ENCODE peak calls at places on chromosomes 1 and 21, in nine cellular contexts. One of them, this sample, is unnamed.

GRCh38 chr1:206931709-206932108 is 10.0 kb upstream of the FCMR start:
- DNase-seq in GM23248: no peak
- DNase-seq in GM23338: peak; percentile 62
- DNase-seq in PC-3: no peak
- DNase-seq in hepatocyte: no peak
- DNase-seq in HCT116: no peak
- DNase-seq in MM.1S: no peak
- DNase-seq in OCI-LY7: peak; percentile 25
- DNase-seq in SK-N-SH: no peak
- DNase-seq in this sample: no peak

GRCh38 chr1:27560271-27561125 is 43.4 kb downstream of the AHDC1 start:
- DNase-seq in GM23248: no peak
- DNase-seq in GM23338: no peak
- DNase-seq in PC-3: no peak
- DNase-seq in hepatocyte: no peak
- DNase-seq in HCT116: no peak
- DNase-seq in MM.1S: no peak
- DNase-seq in OCI-LY7: no peak
- DNase-seq in SK-N-SH: peak; percentile 56
- DNase-seq in this sample: peak; percentile 41

GRCh38 chr1:186715887-186716809 is 35.9 kb upstream of the PTGS2 start:
- DNase-seq in GM23248: peak; percentile 10
- DNase-seq in GM23338: no peak
- DNase-seq in PC-3: peak; percentile 78
- DNase-seq in hepatocyte: no peak
- DNase-seq in HCT116: no peak
- DNase-seq in MM.1S: no peak
- DNase-seq in OCI-LY7: no peak
- DNase-seq in SK-N-SH: no peak
- DNase-seq in this sample: no peak

GRCh38 chr1:19643113-19643512 is 998 bp upstream of the NBL1 start:
- DNase-seq in GM23248: peak; percentile 82
- DNase-seq in GM23338: no peak
- DNase-seq in PC-3: peak; percentile 82
- DNase-seq in hepatocyte: peak; percentile 57
- DNase-seq in HCT116: peak; percentile 79
- DNase-seq in MM.1S: no peak
- DNase-seq in OCI-LY7: no peak
- DNase-seq in SK-N-SH: peak; percentile 41
- DNase-seq in this sample: no peak

GRCh38 chr1:60963167-60963909 is 119.0 kb upstream of the NFIA start:
- DNase-seq in GM23248: no peak
- DNase-seq in GM23338: no peak
- DNase-seq in PC-3: no peak
- DNase-seq in hepatocyte: no peak
- DNase-seq in HCT116: no peak
- DNase-seq in MM.1S: peak; percentile 80
- DNase-seq in OCI-LY7: no peak
- DNase-seq in SK-N-SH: no peak
- DNase-seq in this sample: no peak

GRCh38 chr1:166858726-166859419 is 17.2 kb downstream of the TADA1 start:
- DNase-seq in GM23248: no peak
- DNase-seq in GM23338: no peak
- DNase-seq in PC-3: no peak
- DNase-seq in hepatocyte: no peak
- DNase-seq in HCT116: no peak
- DNase-seq in MM.1S: no peak
- DNase-seq in OCI-LY7: no peak
- DNase-seq in SK-N-SH: no peak
- DNase-seq in this sample: peak; percentile 18

GRCh38 chr1:54248966-54249365 is 49.0 kb downstream of the MRPL37 start:
- DNase-seq in GM23248: peak; percentile 66
- DNase-seq in GM23338: no peak
- DNase-seq in PC-3: peak; percentile 9
- DNase-seq in hepatocyte: no peak
- DNase-seq in HCT116: no peak
- DNase-seq in MM.1S: no peak
- DNase-seq in OCI-LY7: no peak
- DNase-seq in SK-N-SH: no peak
- DNase-seq in this sample: no peak

GRCh38 chr1:206955476-206956312 is 9.4 kb upstream of the PIGR start:
- DNase-seq in GM23248: peak; percentile 57
- DNase-seq in GM23338: no peak
- DNase-seq in PC-3: no peak
- DNase-seq in hepatocyte: peak; percentile 68
- DNase-seq in HCT116: no peak
- DNase-seq in MM.1S: no peak
- DNase-seq in OCI-LY7: no peak
- DNase-seq in SK-N-SH: no peak
- DNase-seq in this sample: no peak

GRCh38 chr1:110630770-110631663 is 24.9 kb upstream of the KCNA2 start:
- DNase-seq in GM23248: peak; percentile 77
- DNase-seq in GM23338: peak; percentile 92
- DNase-seq in PC-3: peak; percentile 80
- DNase-seq in hepatocyte: peak; percentile 80
- DNase-seq in HCT116: peak; percentile 43
- DNase-seq in MM.1S: peak; percentile 90
- DNase-seq in OCI-LY7: peak; percentile 91
- DNase-seq in SK-N-SH: peak; percentile 78
- DNase-seq in this sample: peak; percentile 84

GRCh38 chr21:35473496-35473895 is 424.4 kb upstream of the RUNX1 start:
- DNase-seq in GM23248: no peak
- DNase-seq in GM23338: no peak
- DNase-seq in PC-3: no peak
- DNase-seq in hepatocyte: no peak
- DNase-seq in HCT116: no peak
- DNase-seq in MM.1S: no peak
- DNase-seq in OCI-LY7: no peak
- DNase-seq in SK-N-SH: no peak
- DNase-seq in this sample: no peak

GRCh38 chr1:34755961-34756360 is 1.1 kb downstream of the GJB5 start:
- DNase-seq in GM23248: no peak
- DNase-seq in GM23338: no peak
- DNase-seq in PC-3: no peak
- DNase-seq in hepatocyte: no peak
- DNase-seq in HCT116: no peak
- DNase-seq in MM.1S: no peak
- DNase-seq in OCI-LY7: no peak
- DNase-seq in SK-N-SH: no peak
- DNase-seq in this sample: no peak

DNA sequence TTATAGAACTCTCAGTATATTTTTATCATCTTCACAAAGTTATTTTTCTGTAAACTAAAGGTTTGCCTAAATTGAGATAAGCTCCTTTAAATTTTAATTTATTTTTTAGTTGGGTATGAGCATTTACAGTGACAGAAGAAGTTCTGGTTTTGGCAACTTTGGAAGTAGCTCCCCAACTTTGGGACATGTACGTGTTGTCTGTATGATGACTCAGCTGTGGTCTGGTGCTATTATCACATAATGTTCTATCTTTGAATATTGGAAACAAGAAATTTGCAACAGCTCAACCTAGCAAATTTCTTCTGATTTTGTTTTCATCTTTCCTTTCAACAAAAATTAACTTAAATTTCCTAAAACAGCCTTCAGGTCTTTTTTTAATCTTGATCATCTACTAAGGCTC is 46.6 kb upstream of the C1orf105 start:
- DNase-seq in GM23248: no peak
- DNase-seq in GM23338: no peak
- DNase-seq in PC-3: no peak
- DNase-seq in hepatocyte: no peak
- DNase-seq in HCT116: no peak
- DNase-seq in MM.1S: no peak
- DNase-seq in OCI-LY7: no peak
- DNase-seq in SK-N-SH: no peak
- DNase-seq in this sample: no peak
- TF ChIP-seq EZH2phosphoT487 in GM23248: no peak
- TF ChIP-seq EZH2phosphoT487 in GM23338: no peak
- TF ChIP-seq EZH2phosphoT487 in PC-3: no peak
- TF ChIP-seq EZH2phosphoT487 in hepatocyte: no peak
- TF ChIP-seq EZH2phosphoT487 in HCT116: no peak
- TF ChIP-seq EZH2phosphoT487 in MM.1S: no peak
- TF ChIP-seq EZH2phosphoT487 in OCI-LY7: no peak
- TF ChIP-seq EZH2phosphoT487 in SK-N-SH: no peak
- TF ChIP-seq EZH2phosphoT487 in this sample: no peak

GRCh38 chr1:83910461-83910860 is 88.5 kb downstream of the TTLL7 start:
- DNase-seq in GM23248: peak; percentile 17
- DNase-seq in GM23338: no peak
- DNase-seq in PC-3: no peak
- DNase-seq in hepatocyte: no peak
- DNase-seq in HCT116: no peak
- DNase-seq in MM.1S: no peak
- DNase-seq in OCI-LY7: no peak
- DNase-seq in SK-N-SH: no peak
- DNase-seq in this sample: no peak
- TF ChIP-seq EZH2phosphoT487 in GM23248: no peak
- TF ChIP-seq EZH2phosphoT487 in GM23338: no peak
- TF ChIP-seq EZH2phosphoT487 in PC-3: no peak
- TF ChIP-seq EZH2phosphoT487 in hepatocyte: no peak
- TF ChIP-seq EZH2phosphoT487 in HCT116: no peak
- TF ChIP-seq EZH2phosphoT487 in MM.1S: no peak
- TF ChIP-seq EZH2phosphoT487 in OCI-LY7: no peak
- TF ChIP-seq EZH2phosphoT487 in SK-N-SH: no peak
- TF ChIP-seq EZH2phosphoT487 in this sample: no peak

GRCh38 chr1:59553381-59553780 is 256.5 kb downstream of the FGGY start:
- DNase-seq in GM23248: no peak
- DNase-seq in GM23338: no peak
- DNase-seq in PC-3: no peak
- DNase-seq in hepatocyte: no peak
- DNase-seq in HCT116: no peak
- DNase-seq in MM.1S: no peak
- DNase-seq in OCI-LY7: no peak
- DNase-seq in SK-N-SH: no peak
- DNase-seq in this sample: no peak

GRCh38 chr1:59552001-59552400 is 255.1 kb downstream of the FGGY start:
- DNase-seq in GM23248: no peak
- DNase-seq in GM23338: peak; percentile 24
- DNase-seq in PC-3: no peak
- DNase-seq in hepatocyte: no peak
- DNase-seq in HCT116: no peak
- DNase-seq in MM.1S: no peak
- DNase-seq in OCI-LY7: no peak
- DNase-seq in SK-N-SH: no peak
- DNase-seq in this sample: no peak

GRCh38 chr1:59545830-59546229 is 248.9 kb downstream of the FGGY start:
- DNase-seq in GM23248: no peak
- DNase-seq in GM23338: no peak
- DNase-seq in PC-3: no peak
- DNase-seq in hepatocyte: no peak
- DNase-seq in HCT116: no peak
- DNase-seq in MM.1S: no peak
- DNase-seq in OCI-LY7: no peak
- DNase-seq in SK-N-SH: no peak
- DNase-seq in this sample: no peak

GRCh38 chr1:59549067-59549837 is 252.4 kb downstream of the FGGY start:
- DNase-seq in GM23248: no peak
- DNase-seq in GM23338: no peak
- DNase-seq in PC-3: no peak
- DNase-seq in hepatocyte: no peak
- DNase-seq in HCT116: no peak
- DNase-seq in MM.1S: no peak
- DNase-seq in OCI-LY7: no peak
- DNase-seq in SK-N-SH: no peak
- DNase-seq in this sample: no peak

GRCh38 chr1:59549903-59550302 is 253.0 kb downstream of the FGGY start:
- DNase-seq in GM23248: peak; percentile 78
- DNase-seq in GM23338: no peak
- DNase-seq in PC-3: no peak
- DNase-seq in hepatocyte: peak; percentile 41
- DNase-seq in HCT116: no peak
- DNase-seq in MM.1S: no peak
- DNase-seq in OCI-LY7: no peak
- DNase-seq in SK-N-SH: no peak
- DNase-seq in this sample: no peak
- TF ChIP-seq EZH2phosphoT487 in GM23248: no peak
- TF ChIP-seq EZH2phosphoT487 in GM23338: no peak
- TF ChIP-seq EZH2phosphoT487 in PC-3: no peak
- TF ChIP-seq EZH2phosphoT487 in hepatocyte: no peak
- TF ChIP-seq EZH2phosphoT487 in HCT116: no peak
- TF ChIP-seq EZH2phosphoT487 in MM.1S: no peak
- TF ChIP-seq EZH2phosphoT487 in OCI-LY7: no peak
- TF ChIP-seq EZH2phosphoT487 in SK-N-SH: no peak
- TF ChIP-seq EZH2phosphoT487 in this sample: no peak

DNA sequence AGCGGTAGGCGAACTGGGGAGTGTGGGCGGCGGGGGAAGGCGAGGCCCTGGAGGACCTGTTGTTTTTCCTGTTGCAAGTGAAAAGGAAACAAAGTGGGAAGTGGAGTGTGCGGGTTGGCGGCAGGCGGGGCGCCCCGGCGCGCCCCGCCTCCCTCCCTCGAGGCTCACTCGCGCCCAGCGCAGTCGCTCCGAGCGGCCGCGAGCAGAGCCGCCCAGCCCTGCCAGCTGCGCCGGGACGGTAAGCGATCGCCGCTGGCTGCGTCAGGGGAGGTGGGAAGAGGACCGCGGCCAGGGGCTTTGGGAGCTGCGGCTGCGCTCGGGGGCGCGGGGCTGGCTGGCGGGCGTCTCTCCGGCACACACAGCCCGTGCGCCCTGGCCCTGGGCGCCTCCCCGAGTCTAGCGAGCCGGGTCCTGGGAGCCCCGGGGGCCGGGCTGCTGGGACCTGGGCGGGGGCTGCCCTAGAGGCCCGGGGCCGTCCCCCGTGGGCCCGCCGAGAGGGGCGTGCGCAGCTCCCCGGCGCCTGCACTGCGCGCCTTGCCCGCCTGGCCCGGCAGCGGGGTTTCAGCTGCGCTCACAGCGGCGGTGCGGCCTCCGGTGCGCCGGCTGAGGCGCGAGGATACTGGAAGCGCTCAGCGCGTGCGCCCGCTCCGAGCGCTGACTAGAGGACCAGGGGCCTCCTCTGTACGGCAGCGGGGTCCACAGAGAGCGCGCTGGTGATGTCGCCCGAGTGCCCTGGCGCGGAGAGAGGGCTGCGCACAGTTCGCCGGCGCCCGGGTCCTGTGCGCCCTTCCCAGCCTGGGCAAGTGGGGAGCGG is at the start of gene PIK3CD:
- DNase-seq in GM23248: peak; percentile 70
- DNase-seq in GM23338: peak; percentile 84
- DNase-seq in PC-3: peak; percentile 12
- DNase-seq in hepatocyte: peak; percentile 52
- DNase-seq in HCT116: no peak
- DNase-seq in MM.1S: no peak
- DNase-seq in OCI-LY7: peak; percentile 64
- DNase-seq in SK-N-SH: peak; percentile 85
- DNase-seq in this sample: peak; percentile 89
- TF ChIP-seq EZH2phosphoT487 in GM23248: no peak
- TF ChIP-seq EZH2phosphoT487 in GM23338: no peak
- TF ChIP-seq EZH2phosphoT487 in PC-3: no peak
- TF ChIP-seq EZH2phosphoT487 in hepatocyte: no peak
- TF ChIP-seq EZH2phosphoT487 in HCT116: no peak
- TF ChIP-seq EZH2phosphoT487 in MM.1S: no peak
- TF ChIP-seq EZH2phosphoT487 in OCI-LY7: no peak
- TF ChIP-seq EZH2phosphoT487 in SK-N-SH: no peak
- TF ChIP-seq EZH2phosphoT487 in this sample: peak; percentile 52